ENCODE peak calls at places on chromosome 2, in five cellular contexts. One of them, this sample, is unnamed.

GRCh38 chr2:56263876-56264275 is 80.1 kb downstream of the CCDC85A start:
- DNase-seq in OCI-LY7: no peak
- DNase-seq in Karpas-422: no peak
- DNase-seq in HCT116: no peak
- DNase-seq in GM04504: no peak
- DNase-seq in this sample: no peak

GRCh38 chr2:110770696-110771425 is 38.5 kb downstream of the ACOXL start:
- DNase-seq in OCI-LY7: no peak
- DNase-seq in GM04504: peak; percentile 21
- DNase-seq in Karpas-422: no peak
- DNase-seq in HCT116: no peak
- DNase-seq in this sample: no peak

GRCh38 chr2:33275689-33276444 is 200.6 kb upstream of the RASGRP3 start:
- DNase-seq in OCI-LY7: no peak
- DNase-seq in HCT116: peak; percentile 6
- DNase-seq in Karpas-422: no peak
- DNase-seq in GM04504: peak; percentile 64
- DNase-seq in this sample: peak; percentile 76

GRCh38 chr2:104703669-104704068 is 150.2 kb upstream of the POU3F3 start:
- DNase-seq in OCI-LY7: no peak
- DNase-seq in HCT116: no peak
- DNase-seq in GM04504: no peak
- DNase-seq in Karpas-422: no peak
- DNase-seq in this sample: no peak

GRCh38 chr2:144694456-144694855 is 174.5 kb upstream of the ZEB2 start:
- DNase-seq in OCI-LY7: no peak
- DNase-seq in Karpas-422: no peak
- DNase-seq in GM04504: no peak
- DNase-seq in HCT116: no peak
- DNase-seq in this sample: no peak

GRCh38 chr2:181683518-181684453 is 3.5 kb upstream of the NEUROD1 start:
- DNase-seq in GM04504: no peak
- DNase-seq in OCI-LY7: no peak
- DNase-seq in Karpas-422: no peak
- DNase-seq in HCT116: peak; percentile 16
- DNase-seq in this sample: peak; percentile 72

GRCh38 chr2:105344704-105345345 is 7.5 kb downstream of the C2orf49 start:
- DNase-seq in GM04504: no peak
- DNase-seq in Karpas-422: peak; percentile 68
- DNase-seq in HCT116: no peak
- DNase-seq in OCI-LY7: peak; percentile 50
- DNase-seq in this sample: peak; percentile 45

GRCh38 chr2:152336103-152336853 is 1.3 kb downstream of the FMNL2 start:
- DNase-seq in GM04504: no peak
- DNase-seq in HCT116: no peak
- DNase-seq in Karpas-422: no peak
- DNase-seq in OCI-LY7: no peak
- DNase-seq in this sample: peak; percentile 41

GRCh38 chr2:18436408-18437077 is 123.9 kb downstream of the RDH14 start:
- DNase-seq in Karpas-422: no peak
- DNase-seq in OCI-LY7: no peak
- DNase-seq in HCT116: no peak
- DNase-seq in GM04504: no peak
- DNase-seq in this sample: no peak

GRCh38 chr2:215601990-215602721 is 166.3 kb upstream of the FN1 start:
- DNase-seq in HCT116: no peak
- DNase-seq in Karpas-422: no peak
- DNase-seq in GM04504: peak; percentile 61
- DNase-seq in OCI-LY7: no peak
- DNase-seq in this sample: no peak

GRCh38 chr2:205858781-205859478 is 176.6 kb downstream of the NRP2 start:
- DNase-seq in OCI-LY7: no peak
- DNase-seq in GM04504: peak; percentile 32
- DNase-seq in Karpas-422: no peak
- DNase-seq in HCT116: no peak
- DNase-seq in this sample: no peak

GRCh38 chr2:26740890-26741302 is 23.2 kb upstream of the SLC35F6 start:
- DNase-seq in Karpas-422: peak; percentile 82
- DNase-seq in HCT116: no peak
- DNase-seq in GM04504: no peak
- DNase-seq in OCI-LY7: no peak
- DNase-seq in this sample: no peak

GRCh38 chr2:236523249-236523648 is 46.4 kb upstream of the ACKR3 start:
- DNase-seq in HCT116: no peak
- DNase-seq in OCI-LY7: no peak
- DNase-seq in GM04504: no peak
- DNase-seq in Karpas-422: no peak
- DNase-seq in this sample: no peak

GRCh38 chr2:42742740-42743666 is 20.9 kb downstream of the OXER1 start:
- DNase-seq in HCT116: no peak
- DNase-seq in Karpas-422: peak; percentile 51
- DNase-seq in OCI-LY7: no peak
- DNase-seq in GM04504: no peak
- DNase-seq in this sample: no peak

GRCh38 chr2:221309888-221310287 is 262.2 kb downstream of the EPHA4 start:
- DNase-seq in GM04504: no peak
- DNase-seq in HCT116: no peak
- DNase-seq in Karpas-422: no peak
- DNase-seq in OCI-LY7: no peak
- DNase-seq in this sample: no peak

GRCh38 chr2:216775043-216775453 is 79.7 kb upstream of the IGFBP5 start:
- DNase-seq in HCT116: peak; percentile 4
- DNase-seq in Karpas-422: no peak
- DNase-seq in GM04504: peak; percentile 91
- DNase-seq in OCI-LY7: no peak
- DNase-seq in this sample: peak; percentile 68

GRCh38 chr2:72004976-72005375 is 142.7 kb downstream of the CYP26B1 start:
- DNase-seq in GM04504: no peak
- DNase-seq in HCT116: no peak
- DNase-seq in OCI-LY7: no peak
- DNase-seq in Karpas-422: no peak
- DNase-seq in this sample: peak; percentile 22

This sample was measured in PC-9.